ENCODE peak calls at places on chromosome 20, in five cellular contexts. O is IMR-90, E is H1, W is neuronal stem cell, K is H9. M is an unnamed sample.

GRCh38 chr20:33305591-33306057 is 22.6 kb downstream of the BPIFB1 start:
- DNase-seq in O (no peak), E (no peak), W (no peak), K (no peak), M (peak)

GRCh38 chr20:58650181-58650775 is 805 bp upstream of the STX16 start:
- DNase-seq in O (no peak), E (no peak), W (peak), K (peak), M (no peak)

GRCh38 chr20:610130-611046 is at the start of gene TCF15:
- DNase-seq in O (no peak), E (no peak), W (peak), K (peak), M (no peak)

GRCh38 chr20:44396369-44396768 is 40.9 kb downstream of the HNF4A start:
- DNase-seq in O (no peak), E (no peak), W (no peak), K (no peak), M (no peak)

GRCh38 chr20:16488086-16488485 is 85.2 kb downstream of the KIF16B start:
- DNase-seq in O (no peak), E (no peak), W (no peak), K (no peak), M (no peak)

GRCh38 chr20:8082999-8083398 is 49.1 kb upstream of the PLCB1 start:
- DNase-seq in O (peak), E (no peak), W (no peak), K (no peak), M (peak)

GRCh38 chr20:32470025-32470861 is 112.1 kb downstream of the ASXL1 start:
- DNase-seq in O (peak), E (no peak), W (no peak), K (peak), M (peak)

GRCh38 chr20:47502271-47502730 is 614 bp downstream of the NCOA3 start:
- DNase-seq in O (peak), E (no peak), W (peak), K (no peak), M (peak)

GRCh38 chr20:44736170-44737021 is 9.3 kb upstream of the KCNK15 start:
- DNase-seq in O (peak), E (peak), W (peak), K (peak), M (peak)

GRCh38 chr20:4812641-4813075 is 90.9 kb downstream of the PRND start:
- DNase-seq in O (no peak), E (no peak), W (no peak), K (no peak), M (no peak)

GRCh38 chr20:8094845-8095244 is 37.2 kb upstream of the PLCB1 start:
- DNase-seq in O (peak), E (no peak), W (no peak), K (no peak), M (no peak)

GRCh38 chr20:5081196-5081595 is 38.6 kb downstream of the PCNA start:
- DNase-seq in O (no peak), E (no peak), W (no peak), K (no peak), M (no peak)

GRCh38 chr20:24787071-24787470 is 162.0 kb upstream of the CST7 start:
- DNase-seq in O (no peak), E (no peak), W (no peak), K (no peak), M (no peak)
- H3K14ac ChIP-seq in O (no peak), E (no peak), W (no peak), K (no peak), M (no peak)

GRCh38 chr20:48658198-48658476 is 169.7 kb downstream of the PREX1 start:
- DNase-seq in O (no peak), E (no peak), W (no peak), K (no peak), M (no peak)
- H4K91ac ChIP-seq in O (no peak), E (no peak), W (no peak), K (peak), M (no peak)

DNA sequence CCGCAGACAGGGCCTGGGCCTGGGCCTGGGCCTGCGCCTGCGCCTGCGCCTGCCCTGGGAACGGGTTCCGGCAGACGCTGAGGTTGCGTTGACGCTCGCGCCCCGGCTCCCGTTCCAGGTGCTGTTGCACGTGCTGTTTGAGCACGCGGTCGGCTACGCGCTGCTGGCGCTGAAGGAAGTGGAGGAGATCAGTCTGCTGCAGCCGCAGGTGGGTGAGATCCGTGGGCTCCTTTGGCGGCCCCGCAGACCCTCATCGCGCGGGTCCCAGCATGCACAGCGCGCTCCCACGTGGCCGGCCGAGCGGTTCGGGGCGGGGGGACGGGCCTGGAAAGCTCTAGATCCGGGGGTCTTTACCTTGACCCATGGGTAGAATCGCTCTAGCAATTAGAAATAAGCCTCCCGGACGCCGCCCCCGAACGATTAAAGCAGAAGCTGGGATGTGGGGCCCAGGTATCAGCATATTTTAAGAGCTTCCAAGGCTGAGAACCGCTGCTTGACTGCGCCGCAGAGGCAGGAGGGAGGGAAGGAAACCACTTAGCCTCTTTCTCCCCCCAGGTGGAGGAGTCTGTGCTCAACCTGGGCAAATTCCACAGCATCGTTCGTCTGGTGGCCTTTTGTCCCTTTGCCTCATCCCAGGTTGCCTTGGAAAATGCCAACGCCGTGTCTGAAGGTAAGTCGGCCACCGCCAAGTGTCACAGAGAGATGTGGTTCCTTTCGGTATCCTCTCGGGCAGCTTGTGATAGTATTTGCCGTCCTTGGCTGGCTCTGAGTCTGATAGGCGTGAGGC is 485 bp downstream of the NOP56 start:
- DNase-seq in O (no peak), E (no peak), W (no peak), K (no peak), M (peak)
- H3K14ac ChIP-seq in O (peak), E (no peak), W (peak), K (peak), M (no peak)

GRCh38 chr20:49696594-49696993 is 17.1 kb downstream of the B4GALT5 start:
- DNase-seq in O (no peak), E (no peak), W (no peak), K (no peak), M (no peak)
- H4K91ac ChIP-seq in O (no peak), E (no peak), W (no peak), K (no peak), M (no peak)

DNA sequence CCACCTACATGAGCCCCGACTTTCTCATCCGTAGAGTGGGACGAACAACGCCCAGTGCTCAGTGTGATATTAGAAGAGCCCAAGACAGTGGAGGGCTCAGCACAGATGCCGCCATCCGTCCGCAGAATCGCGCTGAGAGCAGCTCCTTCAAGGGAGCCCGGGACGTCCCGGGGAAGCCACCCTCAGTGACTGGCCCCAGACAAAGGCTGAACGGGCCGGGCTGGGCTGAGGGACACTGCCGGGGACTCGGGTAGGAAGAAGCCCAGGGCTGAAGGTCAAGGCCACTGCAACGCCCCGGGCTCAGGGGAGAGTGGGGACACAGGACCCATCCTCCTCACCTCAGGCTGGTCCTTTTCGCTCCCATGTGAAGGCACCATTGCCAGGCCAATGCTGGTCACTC is 12.8 kb upstream of the CHRNA4 start:
- DNase-seq in O (no peak), E (no peak), W (no peak), K (no peak), M (no peak)
- H3K14ac ChIP-seq in O (no peak), E (no peak), W (no peak), K (no peak), M (no peak)

GRCh38 chr20:30487947-30488926 is 769.2 kb upstream of the DEFB115 start:
- DNase-seq in O (no peak), E (no peak), W (no peak), K (no peak), M (no peak)
- H4K91ac ChIP-seq in O (no peak), E (no peak), W (no peak), K (no peak), M (no peak)

GRCh38 chr20:38164069-38164468 is 1.0 kb downstream of the TGM2 start:
- DNase-seq in O (no peak), E (no peak), W (no peak), K (no peak), M (no peak)

GRCh38 chr20:38165966-38166706 is 1.1 kb upstream of the TGM2 start:
- DNase-seq in O (peak), E (no peak), W (no peak), K (no peak), M (peak)

GRCh38 chr20:38162878-38163875 is 1.9 kb downstream of the TGM2 start:
- DNase-seq in O (no peak), E (no peak), W (no peak), K (no peak), M (no peak)

GRCh38 chr20:38165089-38165965 is at the start of gene TGM2:
- DNase-seq in O (peak), E (no peak), W (peak), K (peak), M (peak)

DNA sequence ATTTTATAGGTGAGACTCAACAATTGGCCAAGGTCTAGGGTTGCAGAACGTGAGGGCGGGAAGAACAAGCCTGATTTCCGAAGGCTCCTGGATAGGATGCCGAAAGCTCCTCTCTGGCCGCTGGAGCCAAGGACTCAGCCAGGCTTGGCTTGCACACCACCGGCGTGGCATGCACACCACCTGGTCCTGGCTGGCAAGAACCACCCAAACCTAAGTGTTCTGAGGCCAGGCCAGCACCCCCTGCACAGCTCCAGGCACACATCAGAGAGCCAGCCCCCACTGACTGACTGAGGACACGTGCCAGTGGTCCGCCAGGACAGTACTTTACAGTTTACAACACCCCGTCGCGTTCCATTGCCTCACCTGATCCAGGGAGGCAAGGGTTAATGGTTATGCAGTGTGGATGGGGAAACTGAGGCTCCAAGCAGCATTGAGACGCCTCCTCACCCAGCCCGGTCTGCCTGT is 414 bp downstream of the TGM2 start:
- DNase-seq in O (no peak), E (no peak), W (no peak), K (no peak), M (no peak)
- H3K14ac ChIP-seq in O (peak), E (no peak), W (peak), K (no peak), M (peak)

DNA sequence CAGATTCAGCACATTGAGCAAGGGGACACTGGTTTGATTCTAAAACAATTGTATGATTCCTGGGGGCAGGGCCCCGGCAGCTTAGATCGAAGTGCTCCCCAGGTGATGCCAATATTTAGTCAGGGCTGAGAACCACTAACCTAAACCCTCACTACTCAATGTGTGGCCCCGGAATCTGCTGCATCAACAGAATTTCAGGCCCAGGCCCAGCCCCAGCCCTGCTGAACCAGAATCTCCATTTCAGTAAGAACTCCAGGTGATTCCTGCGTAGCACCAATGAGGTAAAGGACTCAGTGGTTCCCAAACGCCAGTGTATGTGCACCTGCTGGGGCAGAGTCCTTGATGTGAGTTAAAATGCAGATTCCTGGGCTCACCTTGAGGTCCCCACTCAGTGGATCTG is 152.8 kb upstream of the KCNG1 start:
- DNase-seq in O (no peak), E (no peak), W (no peak), K (no peak), M (no peak)
- H4K91ac ChIP-seq in O (no peak), E (no peak), W (no peak), K (no peak), M (no peak)

M was measured in mesenchymal stem cell.